ENCODE peak calls at places on chromosomes 13 and 19, in eight cellular contexts. One of them, this sample, is unnamed.

GRCh38 chr13:113864303-113864890 is 521 bp upstream of the GAS6 start:
- DNase-seq in GM20000: no peak
- DNase-seq in brain microvascular endothelial cell: no peak
- DNase-seq in mammary epithelial cell: peak; percentile 68
- DNase-seq in transverse colon: no peak
- DNase-seq in H9: no peak
- DNase-seq in AG04450: no peak
- DNase-seq in mucosa of descending colon: no peak
- DNase-seq in this sample: peak; percentile 57

GRCh38 chr13:107767119-107767518 is 448.2 kb downstream of the LIG4 start:
- DNase-seq in GM20000: no peak
- DNase-seq in brain microvascular endothelial cell: no peak
- DNase-seq in mammary epithelial cell: no peak
- DNase-seq in transverse colon: no peak
- DNase-seq in H9: no peak
- DNase-seq in AG04450: no peak
- DNase-seq in mucosa of descending colon: no peak
- DNase-seq in this sample: no peak

GRCh38 chr13:112055417-112056206 is 11.3 kb upstream of the SOX1 start:
- DNase-seq in GM20000: peak; percentile 40
- DNase-seq in brain microvascular endothelial cell: no peak
- DNase-seq in mammary epithelial cell: no peak
- DNase-seq in transverse colon: no peak
- DNase-seq in H9: peak; percentile 44
- DNase-seq in AG04450: no peak
- DNase-seq in mucosa of descending colon: no peak
- DNase-seq in this sample: no peak

GRCh38 chr13:91311491-91311890 is 36.0 kb upstream of the MIR17HG start:
- DNase-seq in GM20000: no peak
- DNase-seq in brain microvascular endothelial cell: no peak
- DNase-seq in mammary epithelial cell: no peak
- DNase-seq in transverse colon: no peak
- DNase-seq in H9: no peak
- DNase-seq in AG04450: no peak
- DNase-seq in mucosa of descending colon: peak; percentile 21
- DNase-seq in this sample: no peak

GRCh38 chr13:51125495-51126226 is 14.6 kb upstream of the C13orf42 start:
- DNase-seq in GM20000: peak; percentile 63
- DNase-seq in brain microvascular endothelial cell: peak; percentile 54
- DNase-seq in mammary epithelial cell: peak; percentile 22
- DNase-seq in transverse colon: peak; percentile 49
- DNase-seq in H9: peak; percentile 75
- DNase-seq in AG04450: peak; percentile 26
- DNase-seq in mucosa of descending colon: peak; percentile 36
- DNase-seq in this sample: peak; percentile 78

GRCh38 chr19:50728084-50728737 is 5.0 kb downstream of the CLEC11A start:
- DNase-seq in GM20000: peak; percentile 40
- DNase-seq in brain microvascular endothelial cell: peak; percentile 63
- DNase-seq in mammary epithelial cell: peak; percentile 47
- DNase-seq in transverse colon: peak; percentile 42
- DNase-seq in H9: peak; percentile 99
- DNase-seq in AG04450: no peak
- DNase-seq in mucosa of descending colon: peak; percentile 51
- DNase-seq in this sample: no peak

GRCh38 chr13:32031815-32032345 is 306 bp downstream of the FRY start:
- DNase-seq in GM20000: no peak
- DNase-seq in brain microvascular endothelial cell: no peak
- DNase-seq in mammary epithelial cell: no peak
- DNase-seq in transverse colon: no peak
- DNase-seq in H9: no peak
- DNase-seq in AG04450: no peak
- DNase-seq in mucosa of descending colon: no peak
- DNase-seq in this sample: no peak

GRCh38 chr19:41586064-41586463 is 10.1 kb downstream of the CEACAM21 start:
- DNase-seq in GM20000: no peak
- DNase-seq in brain microvascular endothelial cell: no peak
- DNase-seq in mammary epithelial cell: no peak
- DNase-seq in transverse colon: no peak
- DNase-seq in H9: no peak
- DNase-seq in AG04450: no peak
- DNase-seq in mucosa of descending colon: no peak
- DNase-seq in this sample: peak; percentile 64

GRCh38 chr19:51367565-51368365 is 1.0 kb downstream of the CLDND2 start:
- DNase-seq in GM20000: peak; percentile 98
- DNase-seq in brain microvascular endothelial cell: peak; percentile 99
- DNase-seq in mammary epithelial cell: peak; percentile 95
- DNase-seq in transverse colon: peak; percentile 100
- DNase-seq in H9: peak; percentile 99
- DNase-seq in AG04450: peak; percentile 98
- DNase-seq in mucosa of descending colon: peak; percentile 100
- DNase-seq in this sample: peak; percentile 99

DNA sequence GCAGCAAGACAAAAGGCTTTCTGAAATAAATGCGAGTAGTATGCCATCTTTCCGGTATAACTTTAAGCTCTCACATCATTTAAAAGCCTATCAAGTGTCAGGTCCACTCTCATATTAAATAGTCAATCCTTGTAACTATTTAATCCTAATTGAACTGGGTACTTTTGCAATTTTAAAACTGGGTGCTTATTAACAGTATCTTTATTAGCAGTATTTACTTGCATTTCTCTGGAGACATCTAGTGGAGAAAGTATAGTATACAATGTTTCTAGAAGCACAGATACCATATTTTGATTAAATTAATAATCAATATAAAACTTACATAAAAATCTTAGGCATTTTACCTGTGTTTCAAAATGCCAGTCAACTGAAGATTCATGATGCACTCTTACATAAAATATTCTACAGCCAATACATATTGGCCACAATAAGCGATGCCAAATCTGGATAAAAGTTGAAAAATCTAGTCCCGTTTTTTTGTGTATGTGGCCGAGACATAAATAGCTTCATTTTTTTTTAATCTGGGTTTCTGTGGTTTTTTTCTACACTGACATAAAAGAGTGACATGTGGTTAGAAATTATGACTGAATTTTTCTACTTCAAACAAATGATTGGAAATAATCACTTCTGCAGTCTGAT is 4.3 kb upstream of the POSTN start:
- DNase-seq in GM20000: no peak
- DNase-seq in brain microvascular endothelial cell: no peak
- DNase-seq in mammary epithelial cell: no peak
- DNase-seq in transverse colon: no peak
- DNase-seq in H9: no peak
- DNase-seq in AG04450: no peak
- DNase-seq in mucosa of descending colon: no peak
- DNase-seq in this sample: no peak
- TF ChIP-seq CTCF in GM20000: no peak
- TF ChIP-seq CTCF in brain microvascular endothelial cell: peak; percentile 37
- TF ChIP-seq CTCF in mammary epithelial cell: peak; percentile 32
- TF ChIP-seq CTCF in transverse colon: peak; percentile 44
- TF ChIP-seq CTCF in H9: peak; percentile 71
- TF ChIP-seq CTCF in AG04450: peak; percentile 62
- TF ChIP-seq CTCF in mucosa of descending colon: no peak
- TF ChIP-seq CTCF in this sample: peak; percentile 74

DNA sequence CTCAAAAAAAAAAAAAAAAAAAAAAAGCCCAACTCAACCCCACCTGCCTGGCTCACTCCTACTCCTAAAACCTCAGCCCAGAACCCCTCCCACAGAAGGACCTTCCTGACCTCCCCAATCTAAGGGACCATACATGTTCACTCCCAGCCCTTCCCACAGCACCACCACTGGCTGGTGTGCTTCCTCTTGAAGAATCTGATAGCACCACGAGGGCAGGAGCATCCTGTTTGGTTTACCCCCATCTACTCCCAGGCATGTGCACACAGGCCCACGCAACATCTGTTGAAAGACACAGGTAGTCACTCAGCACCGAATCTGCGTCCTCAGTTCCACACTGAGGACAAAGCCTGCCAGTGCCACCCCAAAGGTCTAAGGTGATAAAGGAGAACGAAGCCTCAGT is 8.2 kb downstream of the LATS2 start:
- DNase-seq in GM20000: no peak
- DNase-seq in brain microvascular endothelial cell: no peak
- DNase-seq in mammary epithelial cell: peak; percentile 55
- DNase-seq in transverse colon: no peak
- DNase-seq in H9: no peak
- DNase-seq in AG04450: no peak
- DNase-seq in mucosa of descending colon: no peak
- DNase-seq in this sample: peak; percentile 25
- TF ChIP-seq CTCF in GM20000: no peak
- TF ChIP-seq CTCF in brain microvascular endothelial cell: no peak
- TF ChIP-seq CTCF in mammary epithelial cell: no peak
- TF ChIP-seq CTCF in transverse colon: no peak
- TF ChIP-seq CTCF in H9: no peak
- TF ChIP-seq CTCF in AG04450: no peak
- TF ChIP-seq CTCF in mucosa of descending colon: no peak
- TF ChIP-seq CTCF in this sample: no peak

DNA sequence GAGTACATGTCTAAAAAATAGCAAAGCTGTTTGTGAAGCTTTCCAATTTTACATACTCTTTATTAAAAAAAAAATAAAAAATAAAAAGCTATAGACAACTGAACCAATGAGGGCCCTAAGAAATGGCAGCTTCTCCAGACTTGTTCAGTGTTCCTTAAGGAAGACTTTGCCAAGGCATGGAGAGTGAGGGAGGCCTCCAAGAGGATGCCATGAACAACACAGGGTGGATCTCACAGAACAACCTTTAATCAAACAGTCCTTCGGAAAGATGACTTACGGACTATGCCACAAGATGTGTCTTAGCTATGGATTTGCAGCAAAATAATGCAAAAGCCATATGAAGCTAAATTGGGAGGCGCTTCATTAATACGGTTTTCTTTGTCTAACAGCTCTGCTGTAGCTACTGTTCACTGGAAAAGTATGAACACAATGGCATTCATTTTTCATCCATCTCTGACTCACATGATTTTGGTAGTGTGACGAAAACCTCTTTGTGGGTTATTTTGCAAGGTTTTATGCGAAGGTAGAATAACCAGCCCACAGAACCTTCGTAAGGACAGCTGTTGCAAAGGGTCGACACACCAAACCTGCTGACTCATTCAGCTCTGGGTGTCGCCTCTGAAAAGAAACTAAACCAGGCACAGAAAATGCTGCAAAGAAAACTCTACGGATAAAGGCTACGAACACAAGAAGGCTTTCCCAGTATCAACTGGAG is 27.7 kb downstream of the EFNB2 start:
- DNase-seq in GM20000: no peak
- DNase-seq in brain microvascular endothelial cell: peak; percentile 96
- DNase-seq in mammary epithelial cell: peak; percentile 97
- DNase-seq in transverse colon: no peak
- DNase-seq in H9: no peak
- DNase-seq in AG04450: peak; percentile 76
- DNase-seq in mucosa of descending colon: no peak
- DNase-seq in this sample: no peak
- TF ChIP-seq CTCF in GM20000: no peak
- TF ChIP-seq CTCF in brain microvascular endothelial cell: no peak
- TF ChIP-seq CTCF in mammary epithelial cell: no peak
- TF ChIP-seq CTCF in transverse colon: no peak
- TF ChIP-seq CTCF in H9: no peak
- TF ChIP-seq CTCF in AG04450: no peak
- TF ChIP-seq CTCF in mucosa of descending colon: no peak
- TF ChIP-seq CTCF in this sample: no peak

GRCh38 chr19:35549879-35550523 is 4.6 kb downstream of the TMEM147 start:
- DNase-seq in GM20000: no peak
- DNase-seq in brain microvascular endothelial cell: no peak
- DNase-seq in mammary epithelial cell: no peak
- DNase-seq in transverse colon: no peak
- DNase-seq in H9: no peak
- DNase-seq in AG04450: no peak
- DNase-seq in mucosa of descending colon: no peak
- DNase-seq in this sample: no peak
- TF ChIP-seq CTCF in GM20000: no peak
- TF ChIP-seq CTCF in brain microvascular endothelial cell: no peak
- TF ChIP-seq CTCF in mammary epithelial cell: no peak
- TF ChIP-seq CTCF in transverse colon: no peak
- TF ChIP-seq CTCF in H9: no peak
- TF ChIP-seq CTCF in AG04450: no peak
- TF ChIP-seq CTCF in mucosa of descending colon: no peak
- TF ChIP-seq CTCF in this sample: no peak

DNA sequence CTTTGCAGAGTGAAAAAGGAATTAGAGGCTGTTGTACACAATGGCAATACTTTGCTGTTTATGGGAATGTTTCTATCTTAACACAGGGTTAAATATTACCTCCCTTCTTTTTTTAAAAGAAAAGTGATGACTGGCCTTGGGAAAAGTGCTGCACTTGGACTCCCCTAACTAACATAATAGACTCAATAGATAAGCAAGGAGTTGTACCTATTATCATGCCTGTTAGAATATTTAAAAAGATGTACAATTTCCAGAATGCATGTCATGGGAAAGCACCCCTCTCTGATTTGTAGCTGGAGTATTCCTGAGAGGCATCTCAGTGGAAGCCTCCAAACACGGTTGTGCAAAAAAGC is 79.3 kb upstream of the GPC6 start:
- DNase-seq in GM20000: no peak
- DNase-seq in brain microvascular endothelial cell: peak; percentile 60
- DNase-seq in mammary epithelial cell: no peak
- DNase-seq in transverse colon: no peak
- DNase-seq in H9: no peak
- DNase-seq in AG04450: no peak
- DNase-seq in mucosa of descending colon: no peak
- DNase-seq in this sample: no peak
- TF ChIP-seq CTCF in GM20000: no peak
- TF ChIP-seq CTCF in brain microvascular endothelial cell: no peak
- TF ChIP-seq CTCF in mammary epithelial cell: no peak
- TF ChIP-seq CTCF in transverse colon: no peak
- TF ChIP-seq CTCF in H9: no peak
- TF ChIP-seq CTCF in AG04450: no peak
- TF ChIP-seq CTCF in mucosa of descending colon: no peak
- TF ChIP-seq CTCF in this sample: no peak

DNA sequence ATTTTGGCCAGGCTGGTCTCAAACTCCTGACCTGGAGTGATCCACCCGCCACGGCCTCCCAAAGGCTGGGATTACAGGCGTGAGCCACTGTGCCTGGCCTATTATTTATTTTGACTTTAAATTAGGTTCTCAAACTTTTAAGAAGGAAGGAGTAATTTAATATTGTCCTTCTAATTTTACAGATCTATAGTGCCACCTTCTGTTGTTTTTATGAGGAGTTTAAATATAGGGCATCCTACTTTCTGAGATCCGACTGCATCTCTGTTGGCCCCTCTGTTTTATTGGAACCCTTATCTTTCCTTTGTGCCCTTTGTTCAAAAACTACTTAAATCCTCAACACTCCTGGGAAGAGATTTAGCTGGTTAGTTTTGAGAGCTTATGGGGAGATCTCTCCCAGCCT is 25.4 kb upstream of the ZMYM5 start:
- DNase-seq in GM20000: no peak
- DNase-seq in brain microvascular endothelial cell: no peak
- DNase-seq in mammary epithelial cell: peak; percentile 6
- DNase-seq in transverse colon: no peak
- DNase-seq in H9: no peak
- DNase-seq in AG04450: no peak
- DNase-seq in mucosa of descending colon: no peak
- DNase-seq in this sample: no peak
- TF ChIP-seq CTCF in GM20000: no peak
- TF ChIP-seq CTCF in brain microvascular endothelial cell: no peak
- TF ChIP-seq CTCF in mammary epithelial cell: no peak
- TF ChIP-seq CTCF in transverse colon: no peak
- TF ChIP-seq CTCF in H9: peak; percentile 30
- TF ChIP-seq CTCF in AG04450: peak; percentile 21
- TF ChIP-seq CTCF in mucosa of descending colon: no peak
- TF ChIP-seq CTCF in this sample: peak; percentile 48

GRCh38 chr13:101785858-101786257 is 333.4 kb downstream of the ITGBL1 start:
- DNase-seq in GM20000: no peak
- DNase-seq in brain microvascular endothelial cell: peak; percentile 43
- DNase-seq in mammary epithelial cell: peak; percentile 32
- DNase-seq in transverse colon: no peak
- DNase-seq in H9: peak; percentile 72
- DNase-seq in AG04450: no peak
- DNase-seq in mucosa of descending colon: no peak
- DNase-seq in this sample: no peak
- TF ChIP-seq CTCF in GM20000: no peak
- TF ChIP-seq CTCF in brain microvascular endothelial cell: peak; percentile 79
- TF ChIP-seq CTCF in mammary epithelial cell: peak; percentile 19
- TF ChIP-seq CTCF in transverse colon: no peak
- TF ChIP-seq CTCF in H9: peak; percentile 72
- TF ChIP-seq CTCF in AG04450: no peak
- TF ChIP-seq CTCF in mucosa of descending colon: no peak
- TF ChIP-seq CTCF in this sample: peak; percentile 62

This sample was measured in osteocyte.